ENCODE peak calls at places on chromosomes 12 and 14, in five cellular contexts. M is stomach, I is brain microvascular endothelial cell, B is WERI-Rb-1, P is A549. T is an unnamed sample.

GRCh38 chr12:107318554-107318803 is 225.1 kb upstream of the CRY1 start:
- DNase-seq in M (no peak), I (no peak), B (no peak), P (no peak), T (no peak)

GRCh38 chr12:53005215-53005985 is 856 bp upstream of the EIF4B start:
- DNase-seq in M (no peak), I (peak), B (peak), P (peak), T (peak)

GRCh38 chr14:29144598-29144997 is 378.0 kb downstream of the FOXG1 start:
- DNase-seq in M (no peak), I (peak), B (no peak), P (no peak), T (no peak)

GRCh38 chr12:14454098-14454907 is 88.8 kb downstream of the ATF7IP start:
- DNase-seq in M (no peak), I (peak), B (peak), P (peak), T (peak)

GRCh38 chr14:32939254-32940065 is 781 bp downstream of the NPAS3 start:
- DNase-seq in M (peak), I (peak), B (peak), P (no peak), T (peak)

GRCh38 chr12:98352218-98352811 is 163.1 kb upstream of the TMPO start:
- DNase-seq in M (no peak), I (peak), B (no peak), P (peak), T (no peak)

GRCh38 chr14:65357091-65357490 is 55.4 kb upstream of the FUT8 start:
- DNase-seq in M (no peak), I (no peak), B (no peak), P (no peak), T (no peak)

GRCh38 chr12:104177663-104178501 is 37.7 kb upstream of the TXNRD1 start:
- DNase-seq in M (peak), I (peak), B (no peak), P (peak), T (peak)

GRCh38 chr12:97394657-97395056 is 67.9 kb upstream of the RMST start:
- DNase-seq in M (no peak), I (no peak), B (no peak), P (no peak), T (no peak)

GRCh38 chr14:61573748-61574513 is 121.4 kb upstream of the HIF1A start:
- DNase-seq in M (no peak), I (no peak), B (no peak), P (no peak), T (no peak)

GRCh38 chr12:6461401-6462233 is 8.9 kb downstream of the VAMP1 start:
- DNase-seq in M (peak), I (peak), B (no peak), P (no peak), T (peak)

GRCh38 chr12:3135522-3136461 is 58.6 kb downstream of the TSPAN9 start:
- DNase-seq in M (no peak), I (peak), B (peak), P (peak), T (peak)

GRCh38 chr14:37539992-37540391 is 55.1 kb downstream of the FOXA1 start:
- DNase-seq in M (no peak), I (no peak), B (no peak), P (no peak), T (no peak)

GRCh38 chr12:5197127-5197526 is 153.4 kb downstream of the KCNA5 start:
- DNase-seq in M (no peak), I (no peak), B (no peak), P (no peak), T (no peak)

GRCh38 chr12:107948675-107949074 is 174.2 kb downstream of the ASCL4 start:
- DNase-seq in M (no peak), I (no peak), B (no peak), P (no peak), T (no peak)

GRCh38 chr12:10771132-10771733 is 31.2 kb downstream of the TAS2R7 start:
- DNase-seq in M (no peak), I (peak), B (no peak), P (peak), T (no peak)

GRCh38 chr14:67079836-67080235 is 109.4 kb upstream of the GARIN2 start:
- DNase-seq in M (no peak), I (no peak), B (no peak), P (no peak), T (no peak)

GRCh38 chr14:74980746-74981661 is 21.7 kb upstream of the EIF2B2 start:
- DNase-seq in M (no peak), I (peak), B (peak), P (no peak), T (peak)

GRCh38 chr14:73235531-73236155 is 1.7 kb upstream of the PAPLN start:
- DNase-seq in M (no peak), I (no peak), B (no peak), P (no peak), T (peak)

GRCh38 chr12:56188786-56189335 is 422 bp downstream of the SMARCC2 start:
- DNase-seq in M (no peak), I (no peak), B (peak), P (no peak), T (peak)

GRCh38 chr14:105858676-105859025 is 332.3 kb downstream of the TMEM121 start:
- DNase-seq in M (no peak), I (no peak), B (peak), P (no peak), T (peak)

GRCh38 chr12:22321620-22322019 is 12.9 kb downstream of the ST8SIA1 start:
- DNase-seq in M (no peak), I (peak), B (no peak), P (no peak), T (no peak)

GRCh38 chr14:61532818-61533217 is 162.5 kb upstream of the HIF1A start:
- DNase-seq in M (no peak), I (no peak), B (no peak), P (no peak), T (no peak)

GRCh38 chr12:112939761-112940357 is 1.6 kb downstream of the OAS3 start:
- DNase-seq in M (no peak), I (no peak), B (no peak), P (no peak), T (no peak)
- H3K4me3 ChIP-seq in M (peak), I (no peak), B (no peak), P (no peak), T (no peak)

DNA sequence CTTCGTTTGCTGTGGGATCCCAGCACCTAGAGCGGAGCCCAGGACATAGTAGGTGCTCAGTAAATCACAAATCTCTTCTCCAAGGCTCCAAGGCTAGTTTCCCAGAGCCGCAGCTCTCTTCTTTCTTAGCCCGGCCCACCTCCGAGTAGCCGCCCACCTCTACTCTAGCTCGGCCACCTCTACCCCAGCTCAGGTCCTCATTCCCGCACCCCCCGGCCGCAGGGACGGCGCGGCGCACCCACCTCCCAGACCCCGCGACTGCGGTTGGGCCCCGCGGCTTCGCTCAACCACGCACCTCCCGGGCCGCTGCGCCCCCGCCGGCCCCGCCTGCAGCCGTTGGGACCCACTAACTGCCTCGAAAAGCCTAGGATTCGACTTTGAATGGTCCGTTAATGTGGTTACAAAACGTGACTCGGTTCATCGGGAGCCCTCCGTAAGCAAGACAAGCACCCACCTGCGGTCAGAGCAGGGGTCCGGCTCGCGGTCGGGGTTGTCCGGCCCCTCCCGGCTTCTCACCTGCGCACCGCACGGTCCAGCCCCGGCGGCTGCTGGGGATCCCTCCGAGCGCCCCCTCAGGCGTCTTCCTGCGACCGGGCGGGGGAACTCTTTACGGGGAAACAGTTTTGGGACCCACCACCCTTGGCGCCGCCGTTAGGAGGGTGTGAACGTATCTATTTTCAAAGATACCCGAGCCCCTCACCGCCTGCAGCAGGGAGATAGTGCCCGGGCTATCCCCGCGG is at the start of gene SLC2A14:
- DNase-seq in M (no peak), I (no peak), B (no peak), P (no peak), T (no peak)
- H3K4me3 ChIP-seq in M (peak), I (peak), B (no peak), P (no peak), T (peak)

GRCh38 chr12:67698711-67699603 is 50.4 kb downstream of the DYRK2 start:
- DNase-seq in M (no peak), I (no peak), B (no peak), P (no peak), T (no peak)
- H3K4me3 ChIP-seq in M (peak), I (peak), B (no peak), P (no peak), T (no peak)

GRCh38 chr14:91410781-91411536 is 6.7 kb downstream of the CCDC88C start:
- DNase-seq in M (no peak), I (no peak), B (no peak), P (no peak), T (no peak)

GRCh38 chr14:91406451-91406850 is 11.2 kb downstream of the CCDC88C start:
- DNase-seq in M (no peak), I (no peak), B (no peak), P (no peak), T (no peak)

GRCh38 chr14:91406982-91407381 is 10.6 kb downstream of the CCDC88C start:
- DNase-seq in M (no peak), I (no peak), B (no peak), P (no peak), T (no peak)

GRCh38 chr14:91412939-91413338 is 4.7 kb downstream of the CCDC88C start:
- DNase-seq in M (no peak), I (no peak), B (no peak), P (no peak), T (no peak)

GRCh38 chr14:91409991-91410401 is 7.6 kb downstream of the CCDC88C start:
- DNase-seq in M (no peak), I (no peak), B (no peak), P (no peak), T (no peak)
- H3K4me3 ChIP-seq in M (no peak), I (no peak), B (no peak), P (no peak), T (no peak)

DNA sequence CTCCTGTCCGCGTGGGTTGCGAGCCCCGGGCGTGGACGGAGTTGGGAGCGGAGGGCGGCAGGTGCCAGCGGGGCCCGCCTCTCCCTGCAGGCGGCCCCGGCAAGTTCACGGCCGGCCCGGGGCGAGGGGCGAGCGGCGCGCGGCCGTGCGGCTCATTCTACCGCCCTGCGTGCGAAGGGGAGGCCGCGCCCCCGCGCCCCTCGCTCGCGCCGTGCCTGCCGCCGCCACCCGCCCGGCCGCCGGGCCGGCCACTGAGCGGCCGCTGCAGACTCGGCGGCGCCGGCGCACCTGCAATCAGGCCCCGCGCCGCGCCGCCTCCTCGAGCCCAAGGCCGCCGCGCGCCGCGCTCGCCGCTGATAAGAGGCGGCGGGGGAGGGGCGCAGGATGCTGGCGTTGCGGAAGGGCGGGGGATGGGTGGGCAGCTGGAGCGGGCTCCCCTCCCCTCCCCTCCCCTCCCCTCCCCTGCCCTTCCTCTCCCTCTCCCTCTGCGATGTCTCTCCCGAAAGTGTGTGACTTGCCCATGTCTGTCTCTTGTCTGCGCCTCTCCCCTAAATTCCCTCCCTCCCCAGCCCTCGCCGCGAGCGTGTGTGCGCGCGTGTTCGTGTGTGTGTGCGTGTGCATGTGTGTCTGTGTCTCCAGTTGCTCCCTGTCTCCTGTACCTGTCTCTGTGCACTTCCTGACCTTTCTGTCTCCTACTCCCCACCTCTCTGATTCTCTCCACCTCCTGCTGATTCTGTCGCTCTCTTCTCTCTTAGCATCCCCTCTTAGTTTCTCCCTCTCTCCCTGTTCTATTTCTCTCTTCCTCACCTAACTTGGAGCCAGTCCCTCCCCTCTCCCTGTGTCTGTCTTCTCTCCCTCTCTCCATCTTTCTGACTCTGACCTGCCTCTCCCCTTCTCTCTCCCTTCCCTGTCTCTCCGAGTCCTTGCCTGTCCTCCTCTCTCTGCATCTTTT is 768.1 kb upstream of the TBX3 start:
- DNase-seq in M (peak), I (no peak), B (peak), P (no peak), T (peak)
- H3K4me3 ChIP-seq in M (peak), I (peak), B (peak), P (peak), T (peak)

GRCh38 chr12:26689281-26689841 is 143.6 kb downstream of the ITPR2 start:
- DNase-seq in M (no peak), I (no peak), B (no peak), P (no peak), T (no peak)

GRCh38 chr12:26690601-26691000 is 142.4 kb downstream of the ITPR2 start:
- DNase-seq in M (no peak), I (no peak), B (no peak), P (no peak), T (no peak)

GRCh38 chr12:26688344-26688904 is 144.6 kb downstream of the ITPR2 start:
- DNase-seq in M (no peak), I (no peak), B (no peak), P (no peak), T (no peak)

GRCh38 chr12:26683443-26683842 is 149.6 kb downstream of the ITPR2 start:
- DNase-seq in M (no peak), I (no peak), B (no peak), P (no peak), T (no peak)

GRCh38 chr12:26686438-26686837 is 146.6 kb downstream of the ITPR2 start:
- DNase-seq in M (no peak), I (no peak), B (no peak), P (no peak), T (no peak)
- H3K4me3 ChIP-seq in M (no peak), I (no peak), B (no peak), P (no peak), T (no peak)

GRCh38 chr14:99249389-99249788 is 22.6 kb downstream of the BCL11B start:
- DNase-seq in M (no peak), I (no peak), B (no peak), P (no peak), T (no peak)
- H3K4me3 ChIP-seq in M (no peak), I (no peak), B (no peak), P (no peak), T (no peak)

T was measured in testis.